ENCODE peak calls at places on chromosomes 16 and 17, in eight cellular contexts. One of them, this sample, is unnamed.

GRCh38 chr16:89114159-89114981 is 20.7 kb downstream of the ACSF3 start:
- DNase-seq in HT-29: no peak
- DNase-seq in NCI-H2107: no peak
- DNase-seq in KBM-7: no peak
- DNase-seq in NCI-H510A treated with DMSO at 0.1 percent for 48 hours: no peak
- DNase-seq in NCI-H1092 treated with DMSO at 0.1 percent for 48 hours: no peak
- DNase-seq in activated CD8-positive, alpha-beta memory T cell treated with anti-CD3 and anti-CD28 coated beads, Interleukin-2, amount 50 U/mL, for 48 hours: no peak
- DNase-seq in hippocampal formation: no peak
- DNase-seq in this sample: no peak

GRCh38 chr16:77290451-77291110 is 91.4 kb downstream of the SYCE1L start:
- DNase-seq in NCI-H2107: no peak
- DNase-seq in NCI-H1092 treated with DMSO at 0.1 percent for 48 hours: peak
- DNase-seq in HT-29: no peak
- DNase-seq in activated CD8-positive, alpha-beta memory T cell treated with anti-CD3 and anti-CD28 coated beads, Interleukin-2, amount 50 U/mL, for 48 hours: no peak
- DNase-seq in KBM-7: no peak
- DNase-seq in hippocampal formation: no peak
- DNase-seq in NCI-H510A treated with DMSO at 0.1 percent for 48 hours: peak
- DNase-seq in this sample: no peak

GRCh38 chr16:83004868-83005652 is 378.3 kb downstream of the CDH13 start:
- DNase-seq in KBM-7: no peak
- DNase-seq in activated CD8-positive, alpha-beta memory T cell treated with anti-CD3 and anti-CD28 coated beads, Interleukin-2, amount 50 U/mL, for 48 hours: no peak
- DNase-seq in HT-29: no peak
- DNase-seq in NCI-H1092 treated with DMSO at 0.1 percent for 48 hours: no peak
- DNase-seq in NCI-H510A treated with DMSO at 0.1 percent for 48 hours: no peak
- DNase-seq in NCI-H2107: no peak
- DNase-seq in hippocampal formation: no peak
- DNase-seq in this sample: no peak

GRCh38 chr17:78803161-78803845 is 21.2 kb upstream of the CYTH1 start:
- DNase-seq in NCI-H510A treated with DMSO at 0.1 percent for 48 hours: no peak
- DNase-seq in HT-29: no peak
- DNase-seq in KBM-7: no peak
- DNase-seq in NCI-H1092 treated with DMSO at 0.1 percent for 48 hours: no peak
- DNase-seq in activated CD8-positive, alpha-beta memory T cell treated with anti-CD3 and anti-CD28 coated beads, Interleukin-2, amount 50 U/mL, for 48 hours: no peak
- DNase-seq in NCI-H2107: no peak
- DNase-seq in hippocampal formation: no peak
- DNase-seq in this sample: no peak

GRCh38 chr16:87528690-87529579 is 36.1 kb upstream of the ZCCHC14 start:
- DNase-seq in hippocampal formation: no peak
- DNase-seq in HT-29: no peak
- DNase-seq in NCI-H2107: no peak
- DNase-seq in KBM-7: no peak
- DNase-seq in NCI-H1092 treated with DMSO at 0.1 percent for 48 hours: no peak
- DNase-seq in NCI-H510A treated with DMSO at 0.1 percent for 48 hours: no peak
- DNase-seq in activated CD8-positive, alpha-beta memory T cell treated with anti-CD3 and anti-CD28 coated beads, Interleukin-2, amount 50 U/mL, for 48 hours: no peak
- DNase-seq in this sample: no peak

GRCh38 chr17:19497616-19498015 is 36.0 kb upstream of the SLC47A1 start:
- DNase-seq in hippocampal formation: no peak
- DNase-seq in NCI-H1092 treated with DMSO at 0.1 percent for 48 hours: no peak
- DNase-seq in NCI-H2107: no peak
- DNase-seq in HT-29: no peak
- DNase-seq in NCI-H510A treated with DMSO at 0.1 percent for 48 hours: no peak
- DNase-seq in activated CD8-positive, alpha-beta memory T cell treated with anti-CD3 and anti-CD28 coated beads, Interleukin-2, amount 50 U/mL, for 48 hours: no peak
- DNase-seq in KBM-7: no peak
- DNase-seq in this sample: no peak

GRCh38 chr17:77808663-77809425 is 149.7 kb upstream of the TNRC6C start:
- DNase-seq in KBM-7: no peak
- DNase-seq in activated CD8-positive, alpha-beta memory T cell treated with anti-CD3 and anti-CD28 coated beads, Interleukin-2, amount 50 U/mL, for 48 hours: no peak
- DNase-seq in hippocampal formation: no peak
- DNase-seq in NCI-H2107: no peak
- DNase-seq in HT-29: no peak
- DNase-seq in NCI-H1092 treated with DMSO at 0.1 percent for 48 hours: no peak
- DNase-seq in NCI-H510A treated with DMSO at 0.1 percent for 48 hours: no peak
- DNase-seq in this sample: no peak

GRCh38 chr16:89711601-89712475 is 8.9 kb downstream of the VPS9D1 start:
- DNase-seq in NCI-H510A treated with DMSO at 0.1 percent for 48 hours: no peak
- DNase-seq in activated CD8-positive, alpha-beta memory T cell treated with anti-CD3 and anti-CD28 coated beads, Interleukin-2, amount 50 U/mL, for 48 hours: peak
- DNase-seq in NCI-H1092 treated with DMSO at 0.1 percent for 48 hours: peak
- DNase-seq in KBM-7: peak
- DNase-seq in NCI-H2107: no peak
- DNase-seq in HT-29: peak
- DNase-seq in hippocampal formation: no peak
- DNase-seq in this sample: peak

GRCh38 chr16:12602811-12603698 is 200.6 kb downstream of the CPPED1 start:
- DNase-seq in KBM-7: no peak
- DNase-seq in NCI-H510A treated with DMSO at 0.1 percent for 48 hours: no peak
- DNase-seq in hippocampal formation: no peak
- DNase-seq in NCI-H2107: no peak
- DNase-seq in HT-29: no peak
- DNase-seq in activated CD8-positive, alpha-beta memory T cell treated with anti-CD3 and anti-CD28 coated beads, Interleukin-2, amount 50 U/mL, for 48 hours: no peak
- DNase-seq in NCI-H1092 treated with DMSO at 0.1 percent for 48 hours: no peak
- DNase-seq in this sample: no peak

GRCh38 chr16:70432800-70433455 is 6.0 kb downstream of the ST3GAL2 start:
- DNase-seq in hippocampal formation: no peak
- DNase-seq in activated CD8-positive, alpha-beta memory T cell treated with anti-CD3 and anti-CD28 coated beads, Interleukin-2, amount 50 U/mL, for 48 hours: no peak
- DNase-seq in HT-29: peak
- DNase-seq in NCI-H1092 treated with DMSO at 0.1 percent for 48 hours: no peak
- DNase-seq in KBM-7: no peak
- DNase-seq in NCI-H510A treated with DMSO at 0.1 percent for 48 hours: no peak
- DNase-seq in NCI-H2107: no peak
- DNase-seq in this sample: no peak

GRCh38 chr17:82333279-82334171 is at the start of gene SECTM1:
- DNase-seq in NCI-H510A treated with DMSO at 0.1 percent for 48 hours: no peak
- DNase-seq in activated CD8-positive, alpha-beta memory T cell treated with anti-CD3 and anti-CD28 coated beads, Interleukin-2, amount 50 U/mL, for 48 hours: no peak
- DNase-seq in NCI-H2107: no peak
- DNase-seq in NCI-H1092 treated with DMSO at 0.1 percent for 48 hours: no peak
- DNase-seq in KBM-7: no peak
- DNase-seq in HT-29: no peak
- DNase-seq in hippocampal formation: no peak
- DNase-seq in this sample: no peak

GRCh38 chr17:47995241-47995935 is 24.5 kb downstream of the CDK5RAP3 start:
- DNase-seq in KBM-7: no peak
- DNase-seq in hippocampal formation: no peak
- DNase-seq in NCI-H2107: no peak
- DNase-seq in HT-29: no peak
- DNase-seq in NCI-H1092 treated with DMSO at 0.1 percent for 48 hours: no peak
- DNase-seq in NCI-H510A treated with DMSO at 0.1 percent for 48 hours: no peak
- DNase-seq in activated CD8-positive, alpha-beta memory T cell treated with anti-CD3 and anti-CD28 coated beads, Interleukin-2, amount 50 U/mL, for 48 hours: no peak
- DNase-seq in this sample: no peak

GRCh38 chr17:7909080-7909479 is 7.0 kb downstream of the RNF227 start:
- DNase-seq in NCI-H1092 treated with DMSO at 0.1 percent for 48 hours: no peak
- DNase-seq in NCI-H2107: no peak
- DNase-seq in NCI-H510A treated with DMSO at 0.1 percent for 48 hours: no peak
- DNase-seq in hippocampal formation: no peak
- DNase-seq in HT-29: no peak
- DNase-seq in KBM-7: no peak
- DNase-seq in activated CD8-positive, alpha-beta memory T cell treated with anti-CD3 and anti-CD28 coated beads, Interleukin-2, amount 50 U/mL, for 48 hours: no peak
- DNase-seq in this sample: no peak

GRCh38 chr16:69935278-69935711 is 15.8 kb upstream of the CLEC18A start:
- DNase-seq in NCI-H510A treated with DMSO at 0.1 percent for 48 hours: no peak
- DNase-seq in hippocampal formation: no peak
- DNase-seq in NCI-H2107: no peak
- DNase-seq in activated CD8-positive, alpha-beta memory T cell treated with anti-CD3 and anti-CD28 coated beads, Interleukin-2, amount 50 U/mL, for 48 hours: no peak
- DNase-seq in HT-29: no peak
- DNase-seq in NCI-H1092 treated with DMSO at 0.1 percent for 48 hours: no peak
- DNase-seq in KBM-7: no peak
- DNase-seq in this sample: no peak

GRCh38 chr17:27502526-27503324 is 46.5 kb downstream of the KSR1 start:
- DNase-seq in hippocampal formation: no peak
- DNase-seq in NCI-H1092 treated with DMSO at 0.1 percent for 48 hours: no peak
- DNase-seq in NCI-H2107: no peak
- DNase-seq in HT-29: no peak
- DNase-seq in KBM-7: no peak
- DNase-seq in activated CD8-positive, alpha-beta memory T cell treated with anti-CD3 and anti-CD28 coated beads, Interleukin-2, amount 50 U/mL, for 48 hours: no peak
- DNase-seq in NCI-H510A treated with DMSO at 0.1 percent for 48 hours: no peak
- DNase-seq in this sample: no peak

GRCh38 chr17:62679866-62680377 is 52.5 kb downstream of the MRC2 start:
- DNase-seq in NCI-H1092 treated with DMSO at 0.1 percent for 48 hours: no peak
- DNase-seq in NCI-H510A treated with DMSO at 0.1 percent for 48 hours: no peak
- DNase-seq in activated CD8-positive, alpha-beta memory T cell treated with anti-CD3 and anti-CD28 coated beads, Interleukin-2, amount 50 U/mL, for 48 hours: no peak
- DNase-seq in HT-29: no peak
- DNase-seq in NCI-H2107: no peak
- DNase-seq in hippocampal formation: no peak
- DNase-seq in KBM-7: no peak
- DNase-seq in this sample: no peak

GRCh38 chr17:68843522-68843921 is 111.7 kb downstream of the ABCA8 start:
- DNase-seq in NCI-H2107: no peak
- DNase-seq in hippocampal formation: no peak
- DNase-seq in KBM-7: no peak
- DNase-seq in HT-29: no peak
- DNase-seq in NCI-H1092 treated with DMSO at 0.1 percent for 48 hours: no peak
- DNase-seq in activated CD8-positive, alpha-beta memory T cell treated with anti-CD3 and anti-CD28 coated beads, Interleukin-2, amount 50 U/mL, for 48 hours: no peak
- DNase-seq in NCI-H510A treated with DMSO at 0.1 percent for 48 hours: no peak
- DNase-seq in this sample: no peak

GRCh38 chr16:31700200-31700529 is 172.5 kb downstream of the AHSP start:
- DNase-seq in KBM-7: no peak
- DNase-seq in hippocampal formation: peak
- DNase-seq in NCI-H1092 treated with DMSO at 0.1 percent for 48 hours: peak
- DNase-seq in HT-29: no peak
- DNase-seq in activated CD8-positive, alpha-beta memory T cell treated with anti-CD3 and anti-CD28 coated beads, Interleukin-2, amount 50 U/mL, for 48 hours: no peak
- DNase-seq in NCI-H2107: no peak
- DNase-seq in NCI-H510A treated with DMSO at 0.1 percent for 48 hours: no peak
- DNase-seq in this sample: no peak

GRCh38 chr16:35485915-35486314 is 2026.5 kb downstream of the TP53TG3F start:
- DNase-seq in activated CD8-positive, alpha-beta memory T cell treated with anti-CD3 and anti-CD28 coated beads, Interleukin-2, amount 50 U/mL, for 48 hours: no peak
- DNase-seq in NCI-H2107: no peak
- DNase-seq in NCI-H1092 treated with DMSO at 0.1 percent for 48 hours: no peak
- DNase-seq in KBM-7: no peak
- DNase-seq in NCI-H510A treated with DMSO at 0.1 percent for 48 hours: no peak
- DNase-seq in hippocampal formation: no peak
- DNase-seq in HT-29: no peak
- DNase-seq in this sample: no peak

GRCh38 chr17:38575781-38576180 is 30.0 kb downstream of the SRCIN1 start:
- DNase-seq in KBM-7: no peak
- DNase-seq in activated CD8-positive, alpha-beta memory T cell treated with anti-CD3 and anti-CD28 coated beads, Interleukin-2, amount 50 U/mL, for 48 hours: no peak
- DNase-seq in NCI-H1092 treated with DMSO at 0.1 percent for 48 hours: no peak
- DNase-seq in hippocampal formation: no peak
- DNase-seq in NCI-H2107: no peak
- DNase-seq in HT-29: no peak
- DNase-seq in NCI-H510A treated with DMSO at 0.1 percent for 48 hours: no peak
- DNase-seq in this sample: no peak

GRCh38 chr17:965311-965989 is 14.1 kb downstream of the NXN start:
- DNase-seq in HT-29: no peak
- DNase-seq in KBM-7: no peak
- DNase-seq in activated CD8-positive, alpha-beta memory T cell treated with anti-CD3 and anti-CD28 coated beads, Interleukin-2, amount 50 U/mL, for 48 hours: no peak
- DNase-seq in NCI-H510A treated with DMSO at 0.1 percent for 48 hours: no peak
- DNase-seq in NCI-H1092 treated with DMSO at 0.1 percent for 48 hours: no peak
- DNase-seq in NCI-H2107: no peak
- DNase-seq in hippocampal formation: no peak
- DNase-seq in this sample: no peak

GRCh38 chr17:76446449-76447231 is 6.3 kb downstream of the UBE2O start:
- DNase-seq in hippocampal formation: no peak
- DNase-seq in activated CD8-positive, alpha-beta memory T cell treated with anti-CD3 and anti-CD28 coated beads, Interleukin-2, amount 50 U/mL, for 48 hours: no peak
- DNase-seq in HT-29: peak
- DNase-seq in NCI-H510A treated with DMSO at 0.1 percent for 48 hours: peak
- DNase-seq in NCI-H2107: no peak
- DNase-seq in KBM-7: no peak
- DNase-seq in NCI-H1092 treated with DMSO at 0.1 percent for 48 hours: no peak
- DNase-seq in this sample: no peak

GRCh38 chr17:77332981-77333685 is 192.4 kb downstream of the SEC14L1 start:
- DNase-seq in KBM-7: no peak
- DNase-seq in NCI-H2107: no peak
- DNase-seq in NCI-H510A treated with DMSO at 0.1 percent for 48 hours: no peak
- DNase-seq in hippocampal formation: no peak
- DNase-seq in HT-29: peak
- DNase-seq in activated CD8-positive, alpha-beta memory T cell treated with anti-CD3 and anti-CD28 coated beads, Interleukin-2, amount 50 U/mL, for 48 hours: peak
- DNase-seq in NCI-H1092 treated with DMSO at 0.1 percent for 48 hours: no peak
- DNase-seq in this sample: no peak

GRCh38 chr17:75152971-75153853 is 1.1 kb downstream of the JPT1 start:
- DNase-seq in NCI-H1092 treated with DMSO at 0.1 percent for 48 hours: peak
- DNase-seq in activated CD8-positive, alpha-beta memory T cell treated with anti-CD3 and anti-CD28 coated beads, Interleukin-2, amount 50 U/mL, for 48 hours: peak
- DNase-seq in HT-29: peak
- DNase-seq in hippocampal formation: no peak
- DNase-seq in KBM-7: peak
- DNase-seq in NCI-H510A treated with DMSO at 0.1 percent for 48 hours: peak
- DNase-seq in NCI-H2107: peak
- DNase-seq in this sample: peak

GRCh38 chr17:7439462-7440112 is at the start of gene FGF11:
- DNase-seq in activated CD8-positive, alpha-beta memory T cell treated with anti-CD3 and anti-CD28 coated beads, Interleukin-2, amount 50 U/mL, for 48 hours: peak
- DNase-seq in KBM-7: no peak
- DNase-seq in hippocampal formation: no peak
- DNase-seq in HT-29: no peak
- DNase-seq in NCI-H2107: no peak
- DNase-seq in NCI-H1092 treated with DMSO at 0.1 percent for 48 hours: no peak
- DNase-seq in NCI-H510A treated with DMSO at 0.1 percent for 48 hours: no peak
- DNase-seq in this sample: no peak

GRCh38 chr17:62775876-62776275 is 32.2 kb downstream of the MARCHF10 start:
- DNase-seq in NCI-H510A treated with DMSO at 0.1 percent for 48 hours: no peak
- DNase-seq in hippocampal formation: no peak
- DNase-seq in activated CD8-positive, alpha-beta memory T cell treated with anti-CD3 and anti-CD28 coated beads, Interleukin-2, amount 50 U/mL, for 48 hours: no peak
- DNase-seq in HT-29: no peak
- DNase-seq in KBM-7: no peak
- DNase-seq in NCI-H2107: no peak
- DNase-seq in NCI-H1092 treated with DMSO at 0.1 percent for 48 hours: no peak
- DNase-seq in this sample: no peak

GRCh38 chr17:49703557-49704277 is 4.0 kb downstream of the SLC35B1 start:
- DNase-seq in NCI-H510A treated with DMSO at 0.1 percent for 48 hours: peak
- DNase-seq in NCI-H2107: no peak
- DNase-seq in HT-29: peak
- DNase-seq in activated CD8-positive, alpha-beta memory T cell treated with anti-CD3 and anti-CD28 coated beads, Interleukin-2, amount 50 U/mL, for 48 hours: no peak
- DNase-seq in NCI-H1092 treated with DMSO at 0.1 percent for 48 hours: no peak
- DNase-seq in hippocampal formation: peak
- DNase-seq in KBM-7: peak
- DNase-seq in this sample: peak

GRCh38 chr17:41710472-41711090 is 1.6 kb upstream of the GAST start:
- DNase-seq in NCI-H1092 treated with DMSO at 0.1 percent for 48 hours: peak
- DNase-seq in KBM-7: peak
- DNase-seq in hippocampal formation: peak
- DNase-seq in HT-29: no peak
- DNase-seq in NCI-H2107: peak
- DNase-seq in NCI-H510A treated with DMSO at 0.1 percent for 48 hours: no peak
- DNase-seq in activated CD8-positive, alpha-beta memory T cell treated with anti-CD3 and anti-CD28 coated beads, Interleukin-2, amount 50 U/mL, for 48 hours: no peak
- DNase-seq in this sample: no peak

GRCh38 chr17:12386240-12386639 is 279.4 kb upstream of the MYOCD start:
- DNase-seq in HT-29: no peak
- DNase-seq in hippocampal formation: no peak
- DNase-seq in NCI-H1092 treated with DMSO at 0.1 percent for 48 hours: no peak
- DNase-seq in NCI-H2107: no peak
- DNase-seq in NCI-H510A treated with DMSO at 0.1 percent for 48 hours: no peak
- DNase-seq in activated CD8-positive, alpha-beta memory T cell treated with anti-CD3 and anti-CD28 coated beads, Interleukin-2, amount 50 U/mL, for 48 hours: no peak
- DNase-seq in KBM-7: no peak
- DNase-seq in this sample: no peak

GRCh38 chr17:15651583-15652110 is 32.1 kb upstream of the FBXW10B start:
- DNase-seq in NCI-H510A treated with DMSO at 0.1 percent for 48 hours: peak
- DNase-seq in activated CD8-positive, alpha-beta memory T cell treated with anti-CD3 and anti-CD28 coated beads, Interleukin-2, amount 50 U/mL, for 48 hours: peak
- DNase-seq in NCI-H2107: peak
- DNase-seq in NCI-H1092 treated with DMSO at 0.1 percent for 48 hours: peak
- DNase-seq in hippocampal formation: peak
- DNase-seq in KBM-7: peak
- DNase-seq in HT-29: peak
- DNase-seq in this sample: peak

GRCh38 chr16:66520406-66521194 is 29.3 kb downstream of the TK2 start:
- DNase-seq in HT-29: no peak
- DNase-seq in NCI-H2107: no peak
- DNase-seq in NCI-H510A treated with DMSO at 0.1 percent for 48 hours: no peak
- DNase-seq in hippocampal formation: no peak
- DNase-seq in activated CD8-positive, alpha-beta memory T cell treated with anti-CD3 and anti-CD28 coated beads, Interleukin-2, amount 50 U/mL, for 48 hours: peak
- DNase-seq in NCI-H1092 treated with DMSO at 0.1 percent for 48 hours: no peak
- DNase-seq in KBM-7: peak
- DNase-seq in this sample: no peak

GRCh38 chr17:77875881-77876509 is 82.5 kb upstream of the TNRC6C start:
- DNase-seq in NCI-H2107: no peak
- DNase-seq in hippocampal formation: no peak
- DNase-seq in HT-29: no peak
- DNase-seq in NCI-H1092 treated with DMSO at 0.1 percent for 48 hours: no peak
- DNase-seq in activated CD8-positive, alpha-beta memory T cell treated with anti-CD3 and anti-CD28 coated beads, Interleukin-2, amount 50 U/mL, for 48 hours: no peak
- DNase-seq in NCI-H510A treated with DMSO at 0.1 percent for 48 hours: no peak
- DNase-seq in KBM-7: peak
- DNase-seq in this sample: no peak

GRCh38 chr16:74896389-74897370 is 88.2 kb downstream of the WDR59 start:
- DNase-seq in HT-29: peak
- DNase-seq in NCI-H1092 treated with DMSO at 0.1 percent for 48 hours: no peak
- DNase-seq in KBM-7: no peak
- DNase-seq in activated CD8-positive, alpha-beta memory T cell treated with anti-CD3 and anti-CD28 coated beads, Interleukin-2, amount 50 U/mL, for 48 hours: no peak
- DNase-seq in NCI-H2107: no peak
- DNase-seq in NCI-H510A treated with DMSO at 0.1 percent for 48 hours: no peak
- DNase-seq in hippocampal formation: no peak
- DNase-seq in this sample: no peak

GRCh38 chr17:19302791-19303233 is 59.7 kb downstream of the B9D1 start:
- DNase-seq in HT-29: no peak
- DNase-seq in NCI-H2107: no peak
- DNase-seq in KBM-7: peak
- DNase-seq in NCI-H510A treated with DMSO at 0.1 percent for 48 hours: no peak
- DNase-seq in hippocampal formation: no peak
- DNase-seq in activated CD8-positive, alpha-beta memory T cell treated with anti-CD3 and anti-CD28 coated beads, Interleukin-2, amount 50 U/mL, for 48 hours: no peak
- DNase-seq in NCI-H1092 treated with DMSO at 0.1 percent for 48 hours: no peak
- DNase-seq in this sample: no peak

This sample was measured in CD4-positive, CD25-positive, alpha-beta regulatory T cell.